ENCODE peak calls at places on chromosomes 16 and 17, in five cellular contexts. F is GM03348, P is Daoy, M is progenitor cell of endocrine pancreas, N is fibroblast of the conjunctiva. C is an unnamed sample.

GRCh38 chr16:14491831-14492529 is 138.1 kb downstream of the PARN start:
- DNase-seq in F (no peak), P (no peak), M (no peak), N (no peak), C (no peak)

GRCh38 chr17:33277436-33278100 is 15.5 kb downstream of the ASIC2 start:
- DNase-seq in F (no peak), P (no peak), M (no peak), N (no peak), C (no peak)

GRCh38 chr17:59547131-59547915 is 18.1 kb upstream of the DHX40 start:
- DNase-seq in F (no peak), P (no peak), M (no peak), N (no peak), C (no peak)

GRCh38 chr16:81863630-81864352 is 84.7 kb downstream of the PLCG2 start:
- DNase-seq in F (no peak), P (no peak), M (no peak), N (no peak), C (peak)

GRCh38 chr16:66275795-66276428 is 90.6 kb upstream of the CDH5 start:
- DNase-seq in F (peak), P (peak), M (peak), N (peak), C (peak)

GRCh38 chr16:7367309-7367708 is 34.7 kb downstream of the RBFOX1 start:
- DNase-seq in F (no peak), P (no peak), M (no peak), N (no peak), C (no peak)

GRCh38 chr17:7393613-7394451 is 493 bp downstream of the PLSCR3 start:
- DNase-seq in F (peak), P (peak), M (peak), N (no peak), C (peak)

GRCh38 chr17:57636985-57637667 is 108.0 kb downstream of the CCDC182 start:
- DNase-seq in F (no peak), P (peak), M (no peak), N (no peak), C (peak)

GRCh38 chr17:34379876-34380275 is 16.8 kb upstream of the CCL1 start:
- DNase-seq in F (no peak), P (no peak), M (no peak), N (no peak), C (no peak)

GRCh38 chr16:83926726-83927397 is 26.2 kb upstream of the OSGIN1 start:
- DNase-seq in F (peak), P (peak), M (peak), N (peak), C (peak)

GRCh38 chr16:53159781-53160436 is 105.1 kb downstream of the CHD9 start:
- DNase-seq in F (peak), P (peak), M (no peak), N (peak), C (peak)

GRCh38 chr17:64180089-64180488 is 50.1 kb upstream of the ERN1 start:
- DNase-seq in F (peak), P (no peak), M (no peak), N (no peak), C (no peak)

GRCh38 chr17:43171761-43172487 is 910 bp downstream of the NBR1 start:
- DNase-seq in F (peak), P (peak), M (no peak), N (peak), C (no peak)

GRCh38 chr16:82992826-82993225 is 366.1 kb downstream of the CDH13 start:
- DNase-seq in F (no peak), P (no peak), M (no peak), N (no peak), C (no peak)

GRCh38 chr17:700504-701094 is 14.0 kb downstream of the VPS53 start:
- DNase-seq in F (peak), P (no peak), M (no peak), N (no peak), C (no peak)

GRCh38 chr16:81995651-81996050 is 15.6 kb downstream of the SDR42E1 start:
- DNase-seq in F (no peak), P (no peak), M (no peak), N (no peak), C (no peak)

GRCh38 chr16:35480361-35480760 is 2020.9 kb downstream of the TP53TG3F start:
- DNase-seq in F (no peak), P (no peak), M (no peak), N (no peak), C (no peak)

GRCh38 chr17:63095459-63095858 is 129.4 kb downstream of the TANC2 start:
- DNase-seq in F (no peak), P (no peak), M (no peak), N (no peak), C (no peak)